ENCODE peak calls at places on chromosomes 3 and 15, in five cellular contexts. Z, Q, M, S and C are unnamed samples.

GRCh38 chr3:179324270-179324754 is 1.5 kb downstream of the ZNF639 start:
- DNase-seq in Z (no peak), Q (peak; percentile 66), M (no peak), S (no peak), C (no peak)

GRCh38 chr3:145450018-145450682 is 710.8 kb downstream of the PLOD2 start:
- DNase-seq in Z (no peak), Q (no peak), M (no peak), S (no peak), C (no peak)

GRCh38 chr3:27716309-27716708 is 5.8 kb downstream of the EOMES start:
- DNase-seq in Z (no peak), Q (no peak), M (no peak), S (no peak), C (no peak)

GRCh38 chr3:130699765-130700164 is 46.9 kb downstream of the PIK3R4 start:
- DNase-seq in Z (no peak), Q (peak; percentile 39), M (no peak), S (no peak), C (no peak)

GRCh38 chr3:145939431-145939830 is 221.6 kb downstream of the PLOD2 start:
- DNase-seq in Z (no peak), Q (no peak), M (no peak), S (no peak), C (no peak)

GRCh38 chr3:148991219-148992026 is at the start of gene GYG1:
- DNase-seq in Z (peak; percentile 78), Q (peak; percentile 79), M (peak; percentile 93), S (no peak), C (peak; percentile 80)

GRCh38 chr3:69770976-69771634 is 31.8 kb downstream of the MITF start:
- DNase-seq in Z (no peak), Q (peak; percentile 43), M (no peak), S (peak; percentile 82), C (no peak)

GRCh38 chr15:71691700-71692417 is 118.5 kb upstream of the NR2E3 start:
- DNase-seq in Z (no peak), Q (peak; percentile 66), M (peak; percentile 27), S (peak; percentile 7), C (no peak)

GRCh38 chr15:78800806-78801205 is 10.5 kb downstream of the ADAMTS7 start:
- DNase-seq in Z (no peak), Q (no peak), M (no peak), S (no peak), C (no peak)

GRCh38 chr3:118102737-118103136 is 931.9 kb downstream of the IGSF11 start:
- DNase-seq in Z (no peak), Q (no peak), M (no peak), S (no peak), C (no peak)

GRCh38 chr3:52381623-52382022 is 63.3 kb downstream of the SEMA3G start:
- DNase-seq in Z (no peak), Q (no peak), M (no peak), S (no peak), C (no peak)

GRCh38 chr3:86969500-86970189 is 21.3 kb downstream of the VGLL3 start:
- DNase-seq in Z (no peak), Q (peak; percentile 84), M (peak; percentile 82), S (no peak), C (no peak)

GRCh38 chr3:13824521-13825316 is 55.2 kb downstream of the WNT7A start:
- DNase-seq in Z (no peak), Q (no peak), M (no peak), S (no peak), C (no peak)

GRCh38 chr15:84827246-84827645 is 10.1 kb downstream of the ALPK3 start:
- DNase-seq in Z (no peak), Q (no peak), M (peak; percentile 19), S (no peak), C (no peak)

GRCh38 chr15:91865903-91866302 is 12.4 kb downstream of the SLCO3A1 start:
- DNase-seq in Z (no peak), Q (peak; percentile 61), M (no peak), S (no peak), C (no peak)

GRCh38 chr15:44215594-44215993 is 20.5 kb upstream of the FRMD5 start:
- DNase-seq in Z (no peak), Q (peak; percentile 91), M (no peak), S (peak; percentile 64), C (no peak)

GRCh38 chr15:73994912-73995622 is 551 bp downstream of the PML start:
- DNase-seq in Z (peak; percentile 30), Q (no peak), M (peak; percentile 61), S (no peak), C (no peak)

GRCh38 chr3:82087958-82088357 is 326.5 kb upstream of the GBE1 start:
- DNase-seq in Z (no peak), Q (peak; percentile 93), M (peak; percentile 31), S (peak; percentile 10), C (no peak)

GRCh38 chr3:178485756-178486155 is 50.5 kb upstream of the KCNMB2 start:
- DNase-seq in Z (no peak), Q (peak; percentile 6), M (no peak), S (no peak), C (no peak)

GRCh38 chr15:71226536-71227455 is 111.5 kb downstream of the THSD4 start:
- DNase-seq in Z (no peak), Q (no peak), M (no peak), S (no peak), C (no peak)

GRCh38 chr3:122088519-122088918 is 33.4 kb downstream of the CD86 start:
- DNase-seq in Z (no peak), Q (no peak), M (no peak), S (no peak), C (no peak)

GRCh38 chr3:122091602-122092006 is 36.4 kb downstream of the CD86 start:
- DNase-seq in Z (no peak), Q (no peak), M (no peak), S (no peak), C (no peak)

GRCh38 chr3:122094693-122095092 is 39.5 kb downstream of the CD86 start:
- DNase-seq in Z (no peak), Q (no peak), M (no peak), S (no peak), C (no peak)

GRCh38 chr3:122094125-122094524 is 39.0 kb downstream of the CD86 start:
- DNase-seq in Z (no peak), Q (no peak), M (no peak), S (no peak), C (no peak)

DNA sequence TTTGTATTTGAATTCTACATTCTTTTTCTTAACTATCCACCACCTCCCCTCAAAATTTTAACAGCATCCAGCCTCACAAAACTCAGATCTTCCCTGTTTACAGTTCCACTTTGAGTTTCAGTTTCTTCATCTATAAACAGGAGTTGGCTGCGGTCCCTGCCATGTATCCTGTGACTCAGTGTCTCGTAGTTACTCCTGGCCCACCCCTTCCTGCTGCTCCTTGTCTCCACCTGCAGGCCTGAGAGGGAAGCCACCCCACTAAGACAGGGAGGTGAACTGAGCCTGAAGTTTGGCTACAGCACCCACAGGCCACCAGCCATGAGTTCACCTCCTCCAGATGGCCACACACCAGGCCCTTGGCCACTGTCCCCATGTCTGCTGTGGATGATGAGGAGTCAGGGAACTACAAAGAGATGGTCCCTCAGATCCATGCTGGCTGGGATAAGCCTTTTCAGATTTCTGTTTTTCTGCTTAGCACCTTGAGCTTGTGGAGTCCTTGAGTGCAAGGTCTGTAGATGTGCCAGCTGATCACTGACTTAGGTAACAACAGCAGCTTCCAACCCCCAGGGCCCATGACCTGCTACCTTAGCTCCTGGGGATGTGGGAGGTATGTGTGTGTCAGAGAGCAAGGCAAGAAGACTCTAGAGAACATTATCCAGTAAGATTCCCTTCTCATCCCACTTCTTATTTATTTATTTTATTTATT is 37.5 kb downstream of the CD86 start:
- DNase-seq in Z (no peak), Q (peak; percentile 59), M (peak; percentile 64), S (no peak), C (no peak)
- TF ChIP-seq CTCF in Z (no peak), Q (peak; percentile 60), M (peak; percentile 73), S (peak; percentile 56), C (peak; percentile 45)

GRCh38 chr3:38630070-38630469 is 19.4 kb downstream of the SCN5A start:
- DNase-seq in Z (no peak), Q (no peak), M (no peak), S (no peak), C (no peak)

GRCh38 chr3:38628835-38629234 is 20.7 kb downstream of the SCN5A start:
- DNase-seq in Z (no peak), Q (no peak), M (no peak), S (no peak), C (no peak)

GRCh38 chr3:38626171-38626570 is 23.3 kb downstream of the SCN5A start:
- DNase-seq in Z (no peak), Q (no peak), M (no peak), S (no peak), C (no peak)

GRCh38 chr3:38630591-38630990 is 18.9 kb downstream of the SCN5A start:
- DNase-seq in Z (no peak), Q (no peak), M (peak; percentile 84), S (no peak), C (no peak)

DNA sequence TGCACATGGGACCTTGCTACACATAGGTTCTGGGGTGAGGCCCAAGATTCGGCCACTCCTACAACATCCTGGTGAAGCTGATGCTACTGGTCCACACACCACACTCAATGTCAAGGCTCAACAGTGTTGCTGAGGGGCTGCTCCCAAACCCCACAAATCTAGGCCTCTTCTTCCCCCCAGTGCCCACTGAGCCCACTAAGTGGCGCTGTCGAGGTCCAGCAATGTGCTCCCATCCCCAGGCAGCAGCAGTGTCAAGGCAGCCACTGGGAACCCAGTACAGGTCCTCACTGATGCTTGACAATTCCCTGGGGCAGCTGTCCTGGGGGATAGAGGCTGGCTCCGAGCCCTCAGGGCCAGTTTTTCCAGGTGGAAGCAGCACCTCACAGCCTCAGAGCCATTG is 21.5 kb downstream of the SCN5A start:
- DNase-seq in Z (no peak), Q (peak; percentile 9), M (peak; percentile 95), S (no peak), C (no peak)
- TF ChIP-seq CTCF in Z (no peak), Q (peak; percentile 56), M (peak; percentile 88), S (no peak), C (peak; percentile 67)

DNA sequence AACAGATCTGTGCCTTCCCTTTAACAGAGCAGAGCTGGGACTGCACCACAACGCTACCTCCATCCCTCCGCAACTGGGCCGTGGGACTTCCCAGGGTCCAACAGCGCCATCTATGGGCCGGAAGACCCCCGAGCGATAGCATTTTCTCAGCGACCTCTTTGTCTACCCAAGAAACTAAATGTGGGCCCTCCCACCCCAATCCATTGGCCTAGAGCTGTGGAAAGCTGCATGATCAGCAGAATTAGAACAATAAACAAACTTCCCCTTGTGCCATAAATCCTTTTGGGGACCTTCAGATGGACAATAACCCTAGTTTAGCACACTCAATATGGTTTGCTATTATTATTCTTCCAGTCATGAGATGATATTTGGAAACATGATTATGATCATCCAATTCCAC is 74.8 kb upstream of the NTRK3 start:
- DNase-seq in Z (no peak), Q (peak; percentile 2), M (peak; percentile 96), S (peak; percentile 5), C (peak; percentile 73)
- TF ChIP-seq CTCF in Z (peak; percentile 37), Q (peak; percentile 24), M (peak; percentile 96), S (peak; percentile 88), C (peak; percentile 84)

DNA sequence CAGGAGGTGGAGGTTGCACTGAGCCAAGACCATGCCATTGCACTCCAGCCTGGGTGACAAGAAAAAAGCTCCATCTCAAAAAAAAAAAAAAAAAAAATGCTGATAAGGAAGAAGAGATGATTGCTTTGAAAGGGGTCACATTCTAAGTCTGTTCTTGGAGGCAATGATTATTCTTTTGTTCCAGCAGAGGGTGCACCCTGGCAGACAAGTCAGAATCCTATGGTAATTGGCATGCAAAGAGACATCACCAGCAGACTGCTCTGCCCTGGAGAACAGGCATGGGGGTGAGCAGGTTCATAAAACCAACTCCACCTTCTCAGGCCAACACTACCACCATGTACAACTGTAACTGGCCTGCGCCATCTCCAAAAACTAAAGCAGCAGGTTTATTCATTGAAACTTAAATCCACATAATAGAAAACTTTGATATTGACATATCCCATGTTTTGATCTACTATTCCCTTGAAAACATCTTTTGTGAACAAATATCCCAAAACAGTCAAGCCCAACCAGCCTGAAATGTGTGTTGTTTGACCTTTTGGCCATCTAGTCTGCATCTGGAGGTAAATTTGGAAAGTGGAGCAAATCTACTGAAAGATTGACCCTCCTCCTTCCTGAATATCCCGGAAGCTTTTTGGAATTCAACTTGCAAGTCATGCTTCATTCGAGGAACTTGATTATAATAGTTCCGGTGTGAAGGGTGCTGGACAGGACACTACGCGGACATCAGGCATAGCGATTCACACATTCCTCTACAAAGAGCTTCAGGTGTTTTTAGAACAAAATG is 100.3 kb downstream of the MECOM start:
- DNase-seq in Z (no peak), Q (peak; percentile 8), M (no peak), S (no peak), C (no peak)
- TF ChIP-seq CTCF in Z (no peak), Q (no peak), M (peak; percentile 42), S (peak; percentile 21), C (no peak)